ENCODE peak calls at places on chromosomes 16 and 17, in seven cellular contexts. One of them, this sample, is unnamed.

GRCh38 chr17:5686246-5686645 is 101.9 kb upstream of the NLRP1 start:
- DNase-seq in cardiac fibroblast: no peak
- DNase-seq in SK-N-MC: no peak
- DNase-seq in endothelial cell of umbilical vein: no peak
- DNase-seq in left lung: no peak
- DNase-seq in PC-3: no peak
- DNase-seq in mucosa of descending colon: no peak
- DNase-seq in this sample: no peak

GRCh38 chr17:41614098-41614497 is 1.5 kb upstream of the KRT16 start:
- DNase-seq in left lung: no peak
- DNase-seq in endothelial cell of umbilical vein: no peak
- DNase-seq in SK-N-MC: no peak
- DNase-seq in PC-3: no peak
- DNase-seq in cardiac fibroblast: no peak
- DNase-seq in mucosa of descending colon: no peak
- DNase-seq in this sample: no peak

GRCh38 chr16:15822957-15823356 is 33.9 kb downstream of the MYH11 start:
- DNase-seq in endothelial cell of umbilical vein: no peak
- DNase-seq in mucosa of descending colon: no peak
- DNase-seq in PC-3: no peak
- DNase-seq in cardiac fibroblast: no peak
- DNase-seq in left lung: no peak
- DNase-seq in SK-N-MC: no peak
- DNase-seq in this sample: no peak

GRCh38 chr16:86297391-86297790 is 212.9 kb upstream of the FOXF1 start:
- DNase-seq in cardiac fibroblast: peak; percentile 8
- DNase-seq in left lung: peak; percentile 18
- DNase-seq in endothelial cell of umbilical vein: no peak
- DNase-seq in SK-N-MC: no peak
- DNase-seq in PC-3: no peak
- DNase-seq in mucosa of descending colon: no peak
- DNase-seq in this sample: no peak

GRCh38 chr17:80025140-80025539 is 10.5 kb downstream of the TBC1D16 start:
- DNase-seq in left lung: no peak
- DNase-seq in endothelial cell of umbilical vein: no peak
- DNase-seq in PC-3: no peak
- DNase-seq in mucosa of descending colon: peak; percentile 40
- DNase-seq in cardiac fibroblast: no peak
- DNase-seq in SK-N-MC: no peak
- DNase-seq in this sample: no peak

GRCh38 chr16:22664561-22664997 is 149.4 kb upstream of the HS3ST2 start:
- DNase-seq in mucosa of descending colon: no peak
- DNase-seq in PC-3: peak; percentile 50
- DNase-seq in endothelial cell of umbilical vein: no peak
- DNase-seq in left lung: no peak
- DNase-seq in cardiac fibroblast: no peak
- DNase-seq in SK-N-MC: no peak
- DNase-seq in this sample: no peak

GRCh38 chr16:53089434-53090270 is 34.9 kb downstream of the CHD9 start:
- DNase-seq in PC-3: no peak
- DNase-seq in left lung: no peak
- DNase-seq in cardiac fibroblast: peak; percentile 57
- DNase-seq in SK-N-MC: no peak
- DNase-seq in mucosa of descending colon: peak; percentile 23
- DNase-seq in endothelial cell of umbilical vein: peak; percentile 75
- DNase-seq in this sample: no peak

GRCh38 chr17:66533572-66533971 is 231.2 kb downstream of the PRKCA start:
- DNase-seq in PC-3: no peak
- DNase-seq in mucosa of descending colon: no peak
- DNase-seq in endothelial cell of umbilical vein: no peak
- DNase-seq in SK-N-MC: no peak
- DNase-seq in cardiac fibroblast: no peak
- DNase-seq in left lung: no peak
- DNase-seq in this sample: no peak

GRCh38 chr16:72989203-72989991 is 58.5 kb downstream of the ZFHX3 start:
- DNase-seq in cardiac fibroblast: peak; percentile 95
- DNase-seq in left lung: no peak
- DNase-seq in PC-3: peak; percentile 94
- DNase-seq in SK-N-MC: no peak
- DNase-seq in endothelial cell of umbilical vein: peak; percentile 45
- DNase-seq in mucosa of descending colon: no peak
- DNase-seq in this sample: peak; percentile 77

GRCh38 chr17:57975044-57975443 is 13.0 kb downstream of the VEZF1 start:
- DNase-seq in endothelial cell of umbilical vein: no peak
- DNase-seq in cardiac fibroblast: peak; percentile 54
- DNase-seq in SK-N-MC: no peak
- DNase-seq in mucosa of descending colon: no peak
- DNase-seq in left lung: no peak
- DNase-seq in PC-3: no peak
- DNase-seq in this sample: no peak

GRCh38 chr17:66255112-66255511 is 25.9 kb upstream of the APOH start:
- DNase-seq in left lung: no peak
- DNase-seq in endothelial cell of umbilical vein: peak; percentile 74
- DNase-seq in PC-3: peak; percentile 93
- DNase-seq in SK-N-MC: peak; percentile 77
- DNase-seq in mucosa of descending colon: peak; percentile 64
- DNase-seq in cardiac fibroblast: peak; percentile 90
- DNase-seq in this sample: peak; percentile 65

GRCh38 chr16:2086136-2086742 is 38.5 kb downstream of the TSC2 start:
- DNase-seq in left lung: no peak
- DNase-seq in PC-3: no peak
- DNase-seq in cardiac fibroblast: no peak
- DNase-seq in mucosa of descending colon: no peak
- DNase-seq in SK-N-MC: no peak
- DNase-seq in endothelial cell of umbilical vein: no peak
- DNase-seq in this sample: peak; percentile 98

GRCh38 chr17:81398855-81399451 is 3.7 kb downstream of the BAHCC1 start:
- DNase-seq in mucosa of descending colon: peak; percentile 59
- DNase-seq in PC-3: peak; percentile 33
- DNase-seq in SK-N-MC: no peak
- DNase-seq in endothelial cell of umbilical vein: peak; percentile 39
- DNase-seq in left lung: no peak
- DNase-seq in cardiac fibroblast: peak; percentile 51
- DNase-seq in this sample: no peak

GRCh38 chr16:50838885-50839284 is 97.0 kb downstream of the CYLD start:
- DNase-seq in endothelial cell of umbilical vein: no peak
- DNase-seq in PC-3: no peak
- DNase-seq in left lung: no peak
- DNase-seq in mucosa of descending colon: no peak
- DNase-seq in cardiac fibroblast: no peak
- DNase-seq in SK-N-MC: no peak
- DNase-seq in this sample: no peak

GRCh38 chr16:49588729-49589384 is 215.3 kb downstream of the C16orf78 start:
- DNase-seq in mucosa of descending colon: no peak
- DNase-seq in SK-N-MC: no peak
- DNase-seq in left lung: no peak
- DNase-seq in PC-3: no peak
- DNase-seq in endothelial cell of umbilical vein: no peak
- DNase-seq in cardiac fibroblast: peak; percentile 52
- DNase-seq in this sample: no peak

GRCh38 chr17:3812771-3813170 is 11.8 kb upstream of the ITGAE start:
- DNase-seq in PC-3: no peak
- DNase-seq in SK-N-MC: no peak
- DNase-seq in mucosa of descending colon: no peak
- DNase-seq in cardiac fibroblast: no peak
- DNase-seq in endothelial cell of umbilical vein: no peak
- DNase-seq in left lung: no peak
- DNase-seq in this sample: no peak

GRCh38 chr16:53132406-53132805 is 77.6 kb downstream of the CHD9 start:
- DNase-seq in SK-N-MC: no peak
- DNase-seq in endothelial cell of umbilical vein: no peak
- DNase-seq in left lung: no peak
- DNase-seq in PC-3: no peak
- DNase-seq in cardiac fibroblast: peak; percentile 64
- DNase-seq in mucosa of descending colon: no peak
- DNase-seq in this sample: no peak

GRCh38 chr17:7177954-7178477 is 1.2 kb downstream of the ASGR1 start:
- DNase-seq in mucosa of descending colon: no peak
- DNase-seq in endothelial cell of umbilical vein: peak; percentile 51
- DNase-seq in PC-3: peak; percentile 4
- DNase-seq in cardiac fibroblast: no peak
- DNase-seq in left lung: no peak
- DNase-seq in SK-N-MC: no peak
- DNase-seq in this sample: no peak

DNA sequence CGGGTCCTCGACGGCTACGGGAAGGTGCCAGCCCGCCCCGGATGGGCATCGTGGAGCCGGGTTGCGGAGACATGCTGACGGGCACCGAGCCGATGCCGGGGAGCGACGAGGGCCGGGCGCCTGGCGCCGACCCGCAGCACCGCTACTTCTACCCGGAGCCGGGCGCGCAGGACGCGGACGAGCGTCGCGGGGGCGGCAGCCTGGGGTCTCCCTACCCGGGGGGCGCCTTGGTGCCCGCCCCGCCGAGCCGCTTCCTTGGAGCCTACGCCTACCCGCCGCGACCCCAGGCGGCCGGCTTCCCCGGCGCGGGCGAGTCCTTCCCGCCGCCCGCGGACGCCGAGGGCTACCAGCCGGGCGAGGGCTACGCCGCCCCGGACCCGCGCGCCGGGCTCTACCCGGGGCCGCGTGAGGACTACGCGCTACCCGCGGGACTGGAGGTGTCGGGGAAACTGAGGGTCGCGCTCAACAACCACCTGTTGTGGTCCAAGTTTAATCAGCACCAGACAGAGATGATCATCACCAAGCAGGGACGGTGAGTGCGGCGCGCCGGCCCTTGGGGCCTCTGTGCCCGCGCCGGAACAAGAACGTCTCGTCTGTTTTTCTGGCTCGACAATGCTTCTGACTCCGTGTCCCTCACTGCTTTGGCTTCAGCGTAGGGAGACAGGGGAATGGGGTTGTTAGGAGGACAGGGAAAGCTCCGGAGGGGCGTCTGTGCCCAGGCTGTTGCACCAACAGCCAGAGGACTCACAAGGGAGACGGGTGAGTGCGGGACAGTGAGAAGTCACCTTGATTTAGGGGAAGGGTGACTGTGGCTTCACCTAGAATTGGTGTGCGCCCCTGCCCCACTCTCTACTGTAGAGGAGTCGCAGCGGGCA is 615 bp downstream of the TBX21 start:
- DNase-seq in endothelial cell of umbilical vein: no peak
- DNase-seq in SK-N-MC: no peak
- DNase-seq in cardiac fibroblast: no peak
- DNase-seq in PC-3: no peak
- DNase-seq in left lung: peak; percentile 24
- DNase-seq in mucosa of descending colon: no peak
- DNase-seq in this sample: no peak
- H3K4me3 ChIP-seq in endothelial cell of umbilical vein: peak overlapping the region; percentile 13
- H3K4me3 ChIP-seq in SK-N-MC: peak overlapping the region; percentile 51
- H3K4me3 ChIP-seq in cardiac fibroblast: no peak overlapping the region
- H3K4me3 ChIP-seq in PC-3: no peak overlapping the region
- H3K4me3 ChIP-seq in left lung: peak overlapping the region; percentile 9
- H3K4me3 ChIP-seq in mucosa of descending colon: peak overlapping the region; percentile 3
- H3K4me3 ChIP-seq in this sample: no peak overlapping the region

GRCh38 chr16:12253731-12254130 is 277.2 kb downstream of the SNX29 start:
- DNase-seq in SK-N-MC: no peak
- DNase-seq in left lung: no peak
- DNase-seq in mucosa of descending colon: no peak
- DNase-seq in endothelial cell of umbilical vein: no peak
- DNase-seq in PC-3: no peak
- DNase-seq in cardiac fibroblast: no peak
- DNase-seq in this sample: no peak

GRCh38 chr16:12250578-12250977 is 274.0 kb downstream of the SNX29 start:
- DNase-seq in cardiac fibroblast: no peak
- DNase-seq in left lung: no peak
- DNase-seq in PC-3: no peak
- DNase-seq in SK-N-MC: no peak
- DNase-seq in endothelial cell of umbilical vein: no peak
- DNase-seq in mucosa of descending colon: no peak
- DNase-seq in this sample: no peak

GRCh38 chr16:12255473-12255872 is 278.9 kb downstream of the SNX29 start:
- DNase-seq in left lung: no peak
- DNase-seq in SK-N-MC: no peak
- DNase-seq in mucosa of descending colon: no peak
- DNase-seq in endothelial cell of umbilical vein: no peak
- DNase-seq in cardiac fibroblast: peak; percentile 10
- DNase-seq in PC-3: no peak
- DNase-seq in this sample: no peak

GRCh38 chr16:12254566-12254965 is 278.0 kb downstream of the SNX29 start:
- DNase-seq in mucosa of descending colon: no peak
- DNase-seq in SK-N-MC: no peak
- DNase-seq in endothelial cell of umbilical vein: no peak
- DNase-seq in cardiac fibroblast: no peak
- DNase-seq in PC-3: no peak
- DNase-seq in left lung: no peak
- DNase-seq in this sample: no peak

GRCh38 chr16:12252616-12253015 is 276.1 kb downstream of the SNX29 start:
- DNase-seq in cardiac fibroblast: no peak
- DNase-seq in PC-3: no peak
- DNase-seq in endothelial cell of umbilical vein: no peak
- DNase-seq in mucosa of descending colon: no peak
- DNase-seq in SK-N-MC: no peak
- DNase-seq in left lung: no peak
- DNase-seq in this sample: no peak
- H3K4me3 ChIP-seq in cardiac fibroblast: no peak overlapping the region
- H3K4me3 ChIP-seq in PC-3: no peak overlapping the region
- H3K4me3 ChIP-seq in endothelial cell of umbilical vein: no peak overlapping the region
- H3K4me3 ChIP-seq in mucosa of descending colon: no peak overlapping the region
- H3K4me3 ChIP-seq in SK-N-MC: no peak overlapping the region
- H3K4me3 ChIP-seq in left lung: no peak overlapping the region
- H3K4me3 ChIP-seq in this sample: no peak overlapping the region

GRCh38 chr17:83086197-83086880 is 6.9 kb downstream of the METRNL start:
- DNase-seq in SK-N-MC: no peak
- DNase-seq in PC-3: no peak
- DNase-seq in endothelial cell of umbilical vein: no peak
- DNase-seq in cardiac fibroblast: no peak
- DNase-seq in left lung: no peak
- DNase-seq in mucosa of descending colon: no peak
- DNase-seq in this sample: no peak
- H3K4me3 ChIP-seq in SK-N-MC: no peak overlapping the region
- H3K4me3 ChIP-seq in PC-3: no peak overlapping the region
- H3K4me3 ChIP-seq in endothelial cell of umbilical vein: no peak overlapping the region
- H3K4me3 ChIP-seq in cardiac fibroblast: no peak overlapping the region
- H3K4me3 ChIP-seq in left lung: no peak overlapping the region
- H3K4me3 ChIP-seq in mucosa of descending colon: no peak overlapping the region
- H3K4me3 ChIP-seq in this sample: no peak overlapping the region

DNA sequence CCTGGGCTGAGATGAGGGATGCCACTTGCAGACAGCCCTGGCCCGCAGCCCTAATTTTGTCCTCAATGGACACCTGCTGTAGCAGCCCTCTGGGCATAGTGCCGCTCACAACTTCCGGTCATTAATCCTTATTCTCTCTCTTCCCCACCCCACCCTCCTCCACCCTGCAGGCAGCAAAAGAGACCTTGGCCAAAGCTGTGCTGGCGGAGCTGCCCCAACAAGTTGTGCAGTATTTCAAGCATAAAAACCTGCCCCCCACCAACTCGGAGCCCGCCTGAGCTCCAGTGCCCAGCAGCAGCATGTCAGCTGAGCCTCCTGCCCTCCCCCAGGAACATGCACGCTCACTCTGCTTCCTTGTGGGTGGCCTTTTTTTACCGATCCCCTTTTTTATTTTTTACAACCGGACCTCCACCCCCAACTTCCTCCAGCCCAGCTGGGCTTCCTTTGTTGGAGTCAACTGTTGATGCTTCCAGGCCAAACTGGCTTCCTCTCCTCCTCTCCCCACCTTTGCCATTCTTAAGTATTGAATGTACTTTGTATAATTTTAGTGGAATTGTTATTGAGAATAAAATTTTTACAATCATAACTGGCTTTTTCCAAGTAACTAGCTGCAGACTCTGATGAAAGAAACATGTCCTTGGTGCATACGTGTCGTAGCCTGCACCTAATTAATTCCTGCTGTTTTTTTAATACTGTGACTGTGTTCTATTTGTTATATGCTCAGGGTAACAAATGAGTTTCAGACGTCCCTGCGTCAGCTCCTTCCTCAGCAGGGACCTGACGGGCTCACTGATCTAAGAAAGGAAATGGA is 38.3 kb downstream of the PSME3IP1 start:
- DNase-seq in mucosa of descending colon: no peak
- DNase-seq in PC-3: no peak
- DNase-seq in cardiac fibroblast: peak; percentile 40
- DNase-seq in endothelial cell of umbilical vein: peak; percentile 79
- DNase-seq in left lung: no peak
- DNase-seq in SK-N-MC: peak; percentile 20
- DNase-seq in this sample: no peak
- H3K4me3 ChIP-seq in mucosa of descending colon: no peak overlapping the region
- H3K4me3 ChIP-seq in PC-3: no peak overlapping the region
- H3K4me3 ChIP-seq in cardiac fibroblast: no peak overlapping the region
- H3K4me3 ChIP-seq in endothelial cell of umbilical vein: no peak overlapping the region
- H3K4me3 ChIP-seq in left lung: no peak overlapping the region
- H3K4me3 ChIP-seq in SK-N-MC: peak overlapping the region; percentile 38
- H3K4me3 ChIP-seq in this sample: no peak overlapping the region

This sample was measured in LNCaP clone FGC.